ENCODE peak calls at places on chromosomes 6 and 20, in six cellular contexts. F is mammary epithelial cell, Q is natural killer cell, J is heart right ventricle, C is BJ, S is colonic mucosa. W is an unnamed sample.

GRCh38 chr6:132161283-132161682 is 210.1 kb upstream of the CCN2 start:
- DNase-seq in F (peak; percentile 40), Q (no peak), J (peak; percentile 18), C (no peak), S (no peak), W (peak; percentile 13)

GRCh38 chr20:50346372-50347347 is 156.0 kb downstream of the CEBPB start:
- DNase-seq in F (peak; percentile 66), Q (no peak), J (peak; percentile 91), C (no peak), S (peak; percentile 83), W (no peak)

GRCh38 chr6:23524556-23524955 is 601.5 kb upstream of the NRSN1 start:
- DNase-seq in F (no peak), Q (no peak), J (no peak), C (no peak), S (no peak), W (no peak)

GRCh38 chr6:123913858-123914257 is 110.2 kb downstream of the NKAIN2 start:
- DNase-seq in F (peak; percentile 32), Q (no peak), J (no peak), C (no peak), S (no peak), W (no peak)

GRCh38 chr20:3405696-3406358 is 1.6 kb downstream of the DNAAF9 start:
- DNase-seq in F (peak; percentile 1), Q (no peak), J (no peak), C (no peak), S (no peak), W (no peak)

GRCh38 chr6:15431762-15432495 is 186.1 kb downstream of the JARID2 start:
- DNase-seq in F (no peak), Q (no peak), J (no peak), C (no peak), S (no peak), W (no peak)

GRCh38 chr20:4090756-4091331 is 75.5 kb upstream of the RNF24 start:
- DNase-seq in F (peak; percentile 61), Q (no peak), J (no peak), C (no peak), S (no peak), W (no peak)

GRCh38 chr6:155528982-155529453 is 73.4 kb upstream of the NOX3 start:
- DNase-seq in F (peak; percentile 89), Q (no peak), J (peak; percentile 29), C (peak; percentile 65), S (no peak), W (peak; percentile 51)

GRCh38 chr6:89702349-89702748 is 63.8 kb upstream of the LYRM2 start:
- DNase-seq in F (no peak), Q (no peak), J (no peak), C (no peak), S (no peak), W (no peak)

GRCh38 chr6:31888281-31889258 is 8.9 kb downstream of the EHMT2 start:
- DNase-seq in F (no peak), Q (no peak), J (no peak), C (no peak), S (peak; percentile 61), W (peak; percentile 38)

GRCh38 chr6:11203306-11204009 is 29.0 kb downstream of the NEDD9 start:
- DNase-seq in F (no peak), Q (no peak), J (no peak), C (no peak), S (no peak), W (no peak)

GRCh38 chr20:58471161-58471834 is 43.9 kb downstream of the APCDD1L start:
- DNase-seq in F (no peak), Q (no peak), J (peak; percentile 76), C (no peak), S (peak; percentile 61), W (no peak)

GRCh38 chr20:46087161-46087560 is 2.6 kb downstream of the NCOA5 start:
- DNase-seq in F (no peak), Q (no peak), J (no peak), C (no peak), S (no peak), W (no peak)

GRCh38 chr6:45002390-45002789 is 325.7 kb upstream of the RUNX2 start:
- DNase-seq in F (no peak), Q (no peak), J (no peak), C (no peak), S (no peak), W (peak; percentile 27)

GRCh38 chr6:168968228-168968627 is 285.4 kb downstream of the THBS2 start:
- DNase-seq in F (peak; percentile 28), Q (peak; percentile 43), J (peak; percentile 46), C (peak; percentile 97), S (peak; percentile 23), W (peak; percentile 54)

GRCh38 chr6:32151131-32151884 is 431 bp downstream of the PRRT1 start:
- DNase-seq in F (no peak), Q (no peak), J (no peak), C (no peak), S (no peak), W (no peak)

GRCh38 chr6:129567374-129567773 is 142.6 kb downstream of the ARHGAP18 start:
- DNase-seq in F (no peak), Q (no peak), J (no peak), C (no peak), S (peak; percentile 21), W (peak; percentile 24)

GRCh38 chr6:107554326-107554725 is 64.4 kb downstream of the SOBP start:
- DNase-seq in F (no peak), Q (no peak), J (no peak), C (no peak), S (no peak), W (no peak)

GRCh38 chr6:111804627-111805235 is 68.5 kb downstream of the FYN start:
- DNase-seq in F (no peak), Q (peak; percentile 73), J (no peak), C (no peak), S (no peak), W (peak; percentile 86)

DNA sequence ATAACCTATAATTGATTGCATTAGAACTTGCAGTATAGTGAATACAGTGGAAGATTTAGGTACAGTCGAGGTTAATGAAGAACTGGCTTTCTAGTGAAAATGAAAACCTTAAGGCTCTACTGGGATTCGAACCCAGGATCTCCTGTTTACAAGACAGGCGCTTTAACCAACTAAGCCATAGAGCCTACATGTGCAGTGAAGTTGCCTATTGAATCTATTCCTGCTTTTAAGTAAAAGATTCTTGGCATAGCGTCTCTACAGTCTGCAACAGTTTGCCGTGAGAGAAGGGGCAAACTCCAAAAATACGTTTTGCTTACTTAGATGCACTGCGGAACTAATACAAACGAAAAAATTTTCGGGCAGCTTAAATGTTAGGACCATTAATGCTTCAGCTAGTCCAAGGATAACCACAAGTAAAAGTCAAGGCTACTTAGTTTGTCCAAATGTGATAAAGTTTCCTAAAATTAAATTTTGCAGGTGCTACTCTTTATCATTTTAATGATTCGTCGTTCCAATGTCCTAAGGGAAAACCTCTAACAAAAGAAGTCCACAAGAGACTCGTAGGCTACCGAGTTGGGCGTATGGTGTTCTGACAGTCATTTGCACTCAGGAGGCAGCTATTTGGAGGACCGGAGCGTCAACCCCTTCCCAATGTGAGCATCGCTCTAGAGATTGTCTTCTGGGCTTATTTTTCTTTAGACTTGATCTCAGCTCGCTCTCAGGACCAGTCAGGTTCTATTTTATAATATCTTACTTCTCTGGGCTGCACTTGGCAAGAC is 31.3 kb upstream of the ZSCAN23 start:
- DNase-seq in F (peak; percentile 82), Q (no peak), J (no peak), C (peak; percentile 41), S (peak; percentile 27), W (peak; percentile 89)
- TF ChIP-seq CTCF in F (no peak), Q (no peak), J (no peak), C (no peak), S (no peak), W (no peak)

GRCh38 chr20:32891926-32892660 is 33.4 kb downstream of the EFCAB8 start:
- DNase-seq in F (no peak), Q (no peak), J (no peak), C (no peak), S (no peak), W (no peak)

GRCh38 chr20:32894711-32895355 is 36.1 kb downstream of the EFCAB8 start:
- DNase-seq in F (peak; percentile 71), Q (no peak), J (no peak), C (no peak), S (no peak), W (no peak)

GRCh38 chr20:32893263-32893877 is 34.6 kb downstream of the EFCAB8 start:
- DNase-seq in F (no peak), Q (no peak), J (no peak), C (no peak), S (no peak), W (no peak)

GRCh38 chr20:32891491-32891890 is 32.8 kb downstream of the EFCAB8 start:
- DNase-seq in F (no peak), Q (no peak), J (no peak), C (no peak), S (no peak), W (no peak)

GRCh38 chr20:32893878-32894483 is 35.3 kb downstream of the EFCAB8 start:
- DNase-seq in F (no peak), Q (no peak), J (no peak), C (no peak), S (no peak), W (peak; percentile 25)
- TF ChIP-seq CTCF in F (peak; percentile 47), Q (no peak), J (peak; percentile 42), C (peak; percentile 50), S (peak; percentile 27), W (peak; percentile 59)

DNA sequence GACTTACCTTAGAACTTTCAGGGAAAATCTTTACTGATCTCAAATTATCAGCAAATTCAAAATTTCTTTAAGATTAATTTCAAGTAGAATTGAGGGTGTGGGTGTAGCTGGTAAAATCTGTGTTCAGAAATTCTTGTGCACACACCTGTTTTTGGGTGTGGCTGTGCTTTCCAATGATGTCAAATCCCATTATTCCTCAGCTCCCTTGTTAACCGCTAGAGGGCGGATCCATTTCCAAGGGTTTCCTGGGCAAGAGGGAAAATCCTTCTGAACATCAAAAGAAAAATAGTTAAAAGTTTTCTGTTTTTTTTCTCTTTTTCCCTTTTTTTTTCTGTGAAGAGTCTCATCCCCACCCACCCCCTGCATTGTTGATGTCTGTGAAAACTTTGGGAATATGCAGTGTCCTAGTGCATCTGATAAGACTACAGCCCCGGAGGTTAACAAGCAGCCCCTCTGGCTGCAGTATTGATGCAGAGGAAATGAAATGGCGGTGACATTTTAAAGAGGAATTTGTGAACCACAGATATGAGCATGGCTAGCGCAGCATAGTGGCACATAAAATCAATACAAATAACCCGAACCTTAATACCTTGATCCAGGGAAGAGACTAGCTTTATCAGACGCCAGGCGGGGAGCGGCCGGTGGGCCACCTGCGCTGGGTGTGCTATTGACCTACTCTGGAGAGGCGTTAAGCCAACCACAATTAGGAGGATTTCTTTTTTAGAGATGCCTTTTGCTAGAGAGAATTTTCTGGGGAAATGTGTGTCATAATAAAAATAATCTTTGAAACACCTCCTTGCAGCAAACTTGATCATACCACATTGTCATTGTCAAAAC is 130.9 kb downstream of the FOXA2 start:
- DNase-seq in F (peak; percentile 43), Q (no peak), J (no peak), C (no peak), S (peak; percentile 73), W (no peak)
- TF ChIP-seq CTCF in F (peak; percentile 84), Q (no peak), J (peak; percentile 69), C (peak; percentile 51), S (peak; percentile 71), W (no peak)

GRCh38 chr20:34999782-35000181 is 44.1 kb downstream of the MYH7B start:
- DNase-seq in F (no peak), Q (no peak), J (no peak), C (no peak), S (no peak), W (no peak)

GRCh38 chr20:34997774-34998173 is 42.1 kb downstream of the MYH7B start:
- DNase-seq in F (no peak), Q (no peak), J (no peak), C (no peak), S (no peak), W (no peak)

GRCh38 chr20:34997171-34997570 is 41.5 kb downstream of the MYH7B start:
- DNase-seq in F (no peak), Q (no peak), J (no peak), C (no peak), S (peak; percentile 63), W (no peak)

GRCh38 chr20:34999021-34999451 is 43.4 kb downstream of the MYH7B start:
- DNase-seq in F (no peak), Q (no peak), J (no peak), C (no peak), S (no peak), W (no peak)

GRCh38 chr20:34998331-34998950 is 42.8 kb downstream of the MYH7B start:
- DNase-seq in F (peak; percentile 9), Q (no peak), J (no peak), C (no peak), S (no peak), W (no peak)
- TF ChIP-seq CTCF in F (no peak), Q (no peak), J (no peak), C (no peak), S (no peak), W (no peak)